ENCODE peak calls at places on chromosomes 6 and 20, in six cellular contexts. G, Q, F, N, Y and Z are unnamed samples. For H3K4me1, the result is how much of the 10 kb centered on the place peaks cover.

GRCh38 chr20:5195655-5196054 is 68.8 kb downstream of the CDS2 start:
- DNase-seq in G (no peak), Q (no peak), F (no peak), N (no peak), Y (no peak), Z (no peak)

GRCh38 chr6:130993292-130993765 is 69.7 kb downstream of the EPB41L2 start:
- DNase-seq in G (no peak), Q (no peak), F (peak), N (no peak), Y (no peak), Z (no peak)

GRCh38 chr6:524803-525202 is 132.1 kb downstream of the HUS1B start:
- DNase-seq in G (no peak), Q (no peak), F (no peak), N (no peak), Y (no peak), Z (no peak)

GRCh38 chr6:104212977-104213696 is 646.6 kb downstream of the HACE1 start:
- DNase-seq in G (no peak), Q (no peak), F (no peak), N (no peak), Y (no peak), Z (no peak)

GRCh38 chr6:69732640-69733039 is 64.2 kb downstream of the LMBRD1 start:
- DNase-seq in G (no peak), Q (no peak), F (peak), N (peak), Y (no peak), Z (no peak)

GRCh38 chr6:41728073-41728936 is 7.1 kb downstream of the TFEB start:
- DNase-seq in G (no peak), Q (no peak), F (no peak), N (no peak), Y (peak), Z (no peak)

GRCh38 chr20:46009847-46010246 is 1.1 kb downstream of the MMP9 start:
- DNase-seq in G (no peak), Q (no peak), F (peak), N (no peak), Y (no peak), Z (no peak)

GRCh38 chr6:21049572-21049971 is 515.3 kb downstream of the CDKAL1 start:
- DNase-seq in G (no peak), Q (no peak), F (no peak), N (no peak), Y (no peak), Z (no peak)

GRCh38 chr6:119445666-119446622 is 96.4 kb upstream of the MAN1A1 start:
- DNase-seq in G (no peak), Q (no peak), F (no peak), N (no peak), Y (no peak), Z (no peak)

GRCh38 chr6:113894712-113895674 is 37.8 kb downstream of the MARCKS start:
- DNase-seq in G (no peak), Q (no peak), F (no peak), N (no peak), Y (no peak), Z (no peak)

GRCh38 chr6:137432054-137432545 is 62.1 kb downstream of the OLIG3 start:
- DNase-seq in G (no peak), Q (no peak), F (no peak), N (peak), Y (no peak), Z (no peak)

GRCh38 chr6:70118670-70119069 is 184.2 kb downstream of the COL9A1 start:
- DNase-seq in G (no peak), Q (no peak), F (no peak), N (no peak), Y (no peak), Z (no peak)

GRCh38 chr6:109336221-109336955 is 45.9 kb downstream of the CD164 start:
- DNase-seq in G (no peak), Q (peak), F (no peak), N (no peak), Y (no peak), Z (no peak)

GRCh38 chr6:41191569-41191968 is 9.4 kb downstream of the TREML2 start:
- DNase-seq in G (peak), Q (peak), F (peak), N (no peak), Y (no peak), Z (peak)

GRCh38 chr20:36613974-36614373 is 8.4 kb downstream of the RAB5IF start:
- DNase-seq in G (no peak), Q (no peak), F (no peak), N (no peak), Y (no peak), Z (no peak)

GRCh38 chr6:158488065-158488464 is 71.8 kb upstream of the TMEM181 start:
- DNase-seq in G (no peak), Q (peak), F (no peak), N (no peak), Y (no peak), Z (no peak)

GRCh38 chr6:166742981-166743380 is 115.9 kb upstream of the RPS6KA2 start:
- DNase-seq in G (no peak), Q (no peak), F (no peak), N (no peak), Y (no peak), Z (no peak)

GRCh38 chr20:20395856-20396600 is 28.1 kb downstream of the INSM1 start:
- DNase-seq in G (peak), Q (no peak), F (no peak), N (no peak), Y (no peak), Z (no peak)

GRCh38 chr6:170147056-170147787 is 143.7 kb downstream of the DLL1 start:
- DNase-seq in G (no peak), Q (no peak), F (no peak), N (no peak), Y (peak), Z (no peak)

GRCh38 chr6:147192278-147192911 is 11.8 kb upstream of the STXBP5 start:
- DNase-seq in G (no peak), Q (no peak), F (no peak), N (no peak), Y (peak), Z (no peak)

GRCh38 chr6:158290659-158291058 is 21.6 kb upstream of the TULP4 start:
- DNase-seq in G (no peak), Q (no peak), F (no peak), N (peak), Y (no peak), Z (no peak)

GRCh38 chr6:126176266-126176665 is 163.6 kb upstream of the CENPW start:
- DNase-seq in G (no peak), Q (no peak), F (no peak), N (no peak), Y (peak), Z (no peak)

DNA sequence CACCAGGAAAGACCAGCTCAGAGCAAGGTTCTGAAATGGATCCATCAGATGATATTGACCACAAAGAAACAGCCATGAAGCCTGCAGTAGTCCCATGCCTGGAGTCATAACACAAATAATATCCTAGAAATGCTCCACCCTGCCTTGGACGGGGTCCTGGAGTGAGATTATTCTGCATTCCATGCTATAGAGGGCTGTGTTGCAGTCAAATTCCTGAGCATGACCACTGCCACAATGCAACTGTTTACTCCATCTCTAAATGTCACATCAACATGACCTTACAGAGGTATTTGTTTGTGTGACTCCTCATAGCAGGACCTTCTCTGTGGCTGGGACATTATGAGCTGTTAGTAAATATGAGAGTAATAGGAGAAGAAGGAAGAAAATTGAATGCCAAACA is 257.5 kb upstream of the TCF21 start:
- DNase-seq in G (no peak), Q (no peak), F (no peak), N (no peak), Y (peak), Z (no peak)
- TF ChIP-seq ZNF274 in G (no peak), Q (no peak), F (no peak), N (no peak), Y (no peak), Z (no peak)

DNA sequence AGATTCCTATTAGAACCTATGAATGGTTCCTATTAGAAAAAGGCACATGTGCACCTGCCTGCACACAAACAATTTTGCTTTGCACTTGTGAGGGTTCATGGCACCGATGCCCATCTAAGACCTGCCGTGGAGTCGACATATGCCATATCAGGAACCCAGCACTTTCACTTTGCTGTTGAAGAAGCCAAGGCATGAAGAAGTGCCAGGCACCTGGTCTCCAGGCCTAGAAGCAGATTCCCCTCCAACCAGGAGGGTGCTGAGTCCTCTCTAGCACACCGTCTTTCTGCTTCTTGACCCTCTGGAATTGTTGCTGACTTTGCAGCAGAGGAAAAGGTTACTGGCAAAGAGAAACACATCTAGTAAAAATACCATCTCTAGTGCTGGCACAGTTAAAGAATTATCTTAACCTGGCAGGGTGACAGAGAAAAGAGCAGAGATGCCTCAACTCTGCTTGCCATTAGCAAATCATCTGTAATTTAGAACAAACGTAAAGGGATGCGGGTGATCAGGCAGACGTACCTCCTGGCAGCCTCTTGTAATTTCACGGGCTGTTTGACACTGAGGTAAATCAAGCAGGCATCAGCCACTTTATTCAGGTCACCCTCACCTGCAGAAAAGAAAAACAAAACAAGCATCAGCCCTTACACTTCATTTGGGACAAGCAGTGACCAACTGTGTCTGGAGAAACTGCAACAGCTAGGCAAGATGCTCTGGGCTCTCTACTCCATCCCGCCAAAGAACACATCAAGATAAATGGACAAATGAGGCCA is 37.2 kb downstream of the TTI1 start:
- DNase-seq in G (no peak), Q (no peak), F (no peak), N (no peak), Y (no peak), Z (no peak)
- H3K4me1 ChIP-seq in G (under half), Q (under half), F (under half), N (under half), Y (under half), Z (under half)

GRCh38 chr20:10672579-10673127 is 1.1 kb downstream of the JAG1 start:
- DNase-seq in G (peak), Q (no peak), F (no peak), N (no peak), Y (peak), Z (no peak)
- TF ChIP-seq ZNF274 in G (no peak), Q (no peak), F (no peak), N (no peak), Y (no peak), Z (no peak)

DNA sequence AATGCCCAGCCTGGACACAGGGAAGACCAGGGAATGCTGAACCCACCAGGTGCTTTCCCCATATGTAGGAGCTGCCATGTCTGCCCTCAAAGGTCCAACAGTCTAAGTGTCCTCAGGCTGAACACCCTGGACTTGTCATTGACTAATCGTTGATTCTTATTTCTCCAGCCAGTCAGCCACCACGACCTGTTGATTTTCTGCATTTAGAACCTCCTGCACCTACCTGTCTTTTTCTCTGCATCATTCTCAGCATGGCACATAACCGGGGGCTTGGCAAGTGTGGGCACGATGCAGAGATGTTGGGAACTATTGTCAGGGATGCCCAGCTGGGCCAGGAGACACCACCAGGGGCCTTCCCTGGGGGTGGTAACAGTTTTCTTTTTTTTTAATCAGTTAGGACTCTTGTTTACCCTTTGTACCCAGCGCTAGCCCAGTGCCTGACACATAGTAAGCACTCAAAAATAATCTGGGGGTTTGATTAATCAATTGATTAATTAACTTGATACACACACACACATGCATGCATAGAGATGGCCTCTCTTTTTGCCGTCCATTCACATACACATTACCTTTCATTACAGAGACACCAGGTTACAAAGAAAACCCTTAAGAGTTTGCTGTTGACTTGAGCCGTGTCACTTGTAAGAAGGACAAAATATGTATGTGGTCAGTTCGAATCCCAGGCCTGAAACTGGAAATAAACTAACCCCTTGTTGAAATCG is 29.0 kb upstream of the SCUBE3 start:
- DNase-seq in G (no peak), Q (no peak), F (no peak), N (no peak), Y (no peak), Z (no peak)
- H3K4me1 ChIP-seq in G (under half), Q (under half), F (under half), N (under half), Y (under half), Z (under half)

GRCh38 chr6:149169761-149170359 is 147.7 kb upstream of the TAB2 start:
- DNase-seq in G (no peak), Q (no peak), F (no peak), N (no peak), Y (no peak), Z (no peak)

GRCh38 chr6:149174962-149175361 is 142.6 kb upstream of the TAB2 start:
- DNase-seq in G (no peak), Q (no peak), F (no peak), N (no peak), Y (no peak), Z (no peak)

GRCh38 chr6:149168968-149169367 is 148.5 kb upstream of the TAB2 start:
- DNase-seq in G (no peak), Q (no peak), F (no peak), N (no peak), Y (no peak), Z (no peak)

GRCh38 chr6:149166747-149167146 is 150.8 kb upstream of the TAB2 start:
- DNase-seq in G (no peak), Q (no peak), F (no peak), N (no peak), Y (no peak), Z (no peak)

DNA sequence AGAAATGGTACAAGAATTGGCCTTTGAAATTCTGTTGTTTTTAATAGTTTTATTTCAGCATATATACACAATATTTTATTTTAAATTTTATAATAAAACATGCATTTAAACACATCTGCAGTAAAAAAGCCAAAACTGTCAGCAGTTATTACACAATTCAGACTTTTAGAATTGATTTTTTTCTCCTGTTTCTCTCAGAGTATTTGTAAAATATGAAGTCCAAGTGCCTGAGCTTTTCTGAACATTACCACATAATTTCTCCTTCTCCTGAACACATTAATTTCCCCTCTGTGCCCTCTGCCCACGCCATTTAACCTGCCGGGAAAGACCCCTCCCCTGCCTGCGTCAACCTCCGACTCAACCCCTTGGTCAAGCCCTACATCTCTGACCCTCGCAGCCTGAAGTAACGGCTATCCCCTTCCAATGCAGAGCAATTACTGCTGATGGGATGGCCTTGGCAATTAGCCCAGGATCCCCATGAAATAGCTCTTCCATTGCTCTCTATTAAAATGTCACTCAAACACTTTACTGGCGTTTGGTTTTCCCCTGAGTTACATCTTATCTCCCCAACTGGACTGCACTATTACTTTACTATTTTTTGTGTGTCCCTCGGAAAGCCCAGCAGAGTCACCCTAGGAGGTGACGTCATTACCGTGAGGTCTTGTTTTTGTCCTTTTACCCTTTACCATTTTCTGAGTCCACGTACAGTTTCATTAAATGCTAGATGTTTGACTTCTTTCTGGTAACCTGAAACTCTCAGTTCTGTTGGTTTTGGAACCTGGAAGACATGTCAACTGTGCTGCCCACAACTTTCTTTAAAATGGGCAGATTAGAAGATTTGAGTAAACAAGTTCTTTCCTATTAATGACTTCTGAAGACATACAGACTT is 146.7 kb upstream of the TAB2 start:
- DNase-seq in G (no peak), Q (no peak), F (no peak), N (no peak), Y (no peak), Z (no peak)
- TF ChIP-seq ZNF274 in G (no peak), Q (no peak), F (no peak), N (no peak), Y (no peak), Z (no peak)

DNA sequence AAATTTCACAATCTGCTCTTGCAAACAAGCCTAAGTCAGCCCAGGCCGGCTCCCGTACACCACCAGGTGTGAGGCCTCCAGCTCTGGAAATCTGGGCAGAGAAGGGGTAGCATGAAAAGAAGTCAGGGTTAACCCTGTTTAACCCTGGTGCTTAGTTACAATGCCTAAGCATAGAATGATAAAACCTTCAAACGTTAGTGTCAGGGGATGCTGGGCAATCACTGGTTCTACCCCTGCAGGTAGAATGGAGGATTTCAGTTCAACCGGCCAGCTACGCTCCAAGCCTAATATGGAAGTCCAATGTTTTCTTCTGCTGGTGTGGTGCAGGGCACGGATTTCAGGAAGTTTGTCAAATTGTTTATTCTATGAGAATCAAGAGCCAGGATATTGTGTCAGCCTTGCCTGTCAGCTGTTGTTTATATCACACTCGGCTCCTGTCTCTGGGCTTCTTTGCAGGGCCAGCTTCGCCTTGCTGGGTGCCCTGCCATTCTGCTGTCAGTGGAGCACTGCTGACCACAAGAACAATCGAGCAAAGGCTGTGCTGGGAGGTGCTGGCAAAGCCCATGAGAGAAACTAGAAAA is 20.2 kb upstream of the CD93 start:
- DNase-seq in G (no peak), Q (no peak), F (peak), N (no peak), Y (no peak), Z (no peak)
- H3K4me1 ChIP-seq in G (under half), Q (under half), F (under half), N (under half), Y (under half), Z (under half)